ENCODE peak calls at places on chromosome 3, in six cellular contexts. One of them, this sample, is unnamed.

GRCh38 chr3:38370861-38371260 is 24.3 kb downstream of the XYLB start:
- DNase-seq in activated CD4-positive, alpha-beta T cell treated with anti-CD3 and anti-CD28 coated beads, Interleukin-2, amount 50 U/mL, for 1 hour: no peak
- DNase-seq in IMR-90: no peak
- DNase-seq in mammary epithelial cell: no peak
- DNase-seq in non-pigmented ciliary epithelial cell: no peak
- DNase-seq in stimulated activated CD8-positive, alpha-beta memory T cell treated with anti-CD3 and anti-CD28 coated beads, Interleukin-2, amount 100 ng/mL, for 1 hour: no peak
- DNase-seq in this sample: no peak

GRCh38 chr3:45507820-45508317 is 86.7 kb upstream of the LIMD1 start:
- DNase-seq in activated CD4-positive, alpha-beta T cell treated with anti-CD3 and anti-CD28 coated beads, Interleukin-2, amount 50 U/mL, for 1 hour: no peak
- DNase-seq in IMR-90: peak; percentile 87
- DNase-seq in mammary epithelial cell: no peak
- DNase-seq in non-pigmented ciliary epithelial cell: no peak
- DNase-seq in stimulated activated CD8-positive, alpha-beta memory T cell treated with anti-CD3 and anti-CD28 coated beads, Interleukin-2, amount 100 ng/mL, for 1 hour: no peak
- DNase-seq in this sample: no peak

GRCh38 chr3:44048196-44048924 is 193.3 kb upstream of the TOPAZ1 start:
- DNase-seq in activated CD4-positive, alpha-beta T cell treated with anti-CD3 and anti-CD28 coated beads, Interleukin-2, amount 50 U/mL, for 1 hour: no peak
- DNase-seq in IMR-90: no peak
- DNase-seq in mammary epithelial cell: peak; percentile 58
- DNase-seq in non-pigmented ciliary epithelial cell: no peak
- DNase-seq in stimulated activated CD8-positive, alpha-beta memory T cell treated with anti-CD3 and anti-CD28 coated beads, Interleukin-2, amount 100 ng/mL, for 1 hour: no peak
- DNase-seq in this sample: peak; percentile 52

GRCh38 chr3:158570999-158571702 is at the start of gene MLF1:
- DNase-seq in activated CD4-positive, alpha-beta T cell treated with anti-CD3 and anti-CD28 coated beads, Interleukin-2, amount 50 U/mL, for 1 hour: peak; percentile 75
- DNase-seq in IMR-90: peak; percentile 93
- DNase-seq in mammary epithelial cell: peak; percentile 94
- DNase-seq in non-pigmented ciliary epithelial cell: peak; percentile 81
- DNase-seq in stimulated activated CD8-positive, alpha-beta memory T cell treated with anti-CD3 and anti-CD28 coated beads, Interleukin-2, amount 100 ng/mL, for 1 hour: peak; percentile 47
- DNase-seq in this sample: peak; percentile 86

GRCh38 chr3:63242124-63242523 is 36.0 kb upstream of the SYNPR start:
- DNase-seq in activated CD4-positive, alpha-beta T cell treated with anti-CD3 and anti-CD28 coated beads, Interleukin-2, amount 50 U/mL, for 1 hour: no peak
- DNase-seq in IMR-90: no peak
- DNase-seq in mammary epithelial cell: no peak
- DNase-seq in non-pigmented ciliary epithelial cell: no peak
- DNase-seq in stimulated activated CD8-positive, alpha-beta memory T cell treated with anti-CD3 and anti-CD28 coated beads, Interleukin-2, amount 100 ng/mL, for 1 hour: no peak
- DNase-seq in this sample: no peak

GRCh38 chr3:55968331-55968730 is 481.2 kb upstream of the WNT5A start:
- DNase-seq in activated CD4-positive, alpha-beta T cell treated with anti-CD3 and anti-CD28 coated beads, Interleukin-2, amount 50 U/mL, for 1 hour: no peak
- DNase-seq in IMR-90: peak; percentile 0
- DNase-seq in mammary epithelial cell: peak; percentile 7
- DNase-seq in non-pigmented ciliary epithelial cell: no peak
- DNase-seq in stimulated activated CD8-positive, alpha-beta memory T cell treated with anti-CD3 and anti-CD28 coated beads, Interleukin-2, amount 100 ng/mL, for 1 hour: no peak
- DNase-seq in this sample: no peak

GRCh38 chr3:112013784-112014143 is 15.0 kb downstream of the TAGLN3 start:
- DNase-seq in activated CD4-positive, alpha-beta T cell treated with anti-CD3 and anti-CD28 coated beads, Interleukin-2, amount 50 U/mL, for 1 hour: no peak
- DNase-seq in IMR-90: no peak
- DNase-seq in mammary epithelial cell: no peak
- DNase-seq in non-pigmented ciliary epithelial cell: no peak
- DNase-seq in stimulated activated CD8-positive, alpha-beta memory T cell treated with anti-CD3 and anti-CD28 coated beads, Interleukin-2, amount 100 ng/mL, for 1 hour: no peak
- DNase-seq in this sample: no peak

GRCh38 chr3:72047472-72047871 is 262.5 kb upstream of the PROK2 start:
- DNase-seq in activated CD4-positive, alpha-beta T cell treated with anti-CD3 and anti-CD28 coated beads, Interleukin-2, amount 50 U/mL, for 1 hour: no peak
- DNase-seq in IMR-90: no peak
- DNase-seq in mammary epithelial cell: peak; percentile 17
- DNase-seq in non-pigmented ciliary epithelial cell: no peak
- DNase-seq in stimulated activated CD8-positive, alpha-beta memory T cell treated with anti-CD3 and anti-CD28 coated beads, Interleukin-2, amount 100 ng/mL, for 1 hour: no peak
- DNase-seq in this sample: no peak

GRCh38 chr3:26145769-26146168 is 355.9 kb downstream of the OXSM start:
- DNase-seq in activated CD4-positive, alpha-beta T cell treated with anti-CD3 and anti-CD28 coated beads, Interleukin-2, amount 50 U/mL, for 1 hour: no peak
- DNase-seq in IMR-90: no peak
- DNase-seq in mammary epithelial cell: no peak
- DNase-seq in non-pigmented ciliary epithelial cell: no peak
- DNase-seq in stimulated activated CD8-positive, alpha-beta memory T cell treated with anti-CD3 and anti-CD28 coated beads, Interleukin-2, amount 100 ng/mL, for 1 hour: no peak
- DNase-seq in this sample: no peak

GRCh38 chr3:133488785-133489367 is 84.6 kb upstream of the CDV3 start:
- DNase-seq in activated CD4-positive, alpha-beta T cell treated with anti-CD3 and anti-CD28 coated beads, Interleukin-2, amount 50 U/mL, for 1 hour: no peak
- DNase-seq in IMR-90: peak; percentile 76
- DNase-seq in mammary epithelial cell: peak; percentile 58
- DNase-seq in non-pigmented ciliary epithelial cell: peak; percentile 38
- DNase-seq in stimulated activated CD8-positive, alpha-beta memory T cell treated with anti-CD3 and anti-CD28 coated beads, Interleukin-2, amount 100 ng/mL, for 1 hour: no peak
- DNase-seq in this sample: peak; percentile 44

GRCh38 chr3:189685854-189686253 is 54.7 kb downstream of the TP63 start:
- DNase-seq in activated CD4-positive, alpha-beta T cell treated with anti-CD3 and anti-CD28 coated beads, Interleukin-2, amount 50 U/mL, for 1 hour: no peak
- DNase-seq in IMR-90: peak; percentile 93
- DNase-seq in mammary epithelial cell: peak; percentile 70
- DNase-seq in non-pigmented ciliary epithelial cell: peak; percentile 66
- DNase-seq in stimulated activated CD8-positive, alpha-beta memory T cell treated with anti-CD3 and anti-CD28 coated beads, Interleukin-2, amount 100 ng/mL, for 1 hour: no peak
- DNase-seq in this sample: peak; percentile 55

GRCh38 chr3:37308247-37308646 is 133.9 kb upstream of the LRRFIP2 start:
- DNase-seq in activated CD4-positive, alpha-beta T cell treated with anti-CD3 and anti-CD28 coated beads, Interleukin-2, amount 50 U/mL, for 1 hour: no peak
- DNase-seq in IMR-90: peak; percentile 27
- DNase-seq in mammary epithelial cell: peak; percentile 11
- DNase-seq in non-pigmented ciliary epithelial cell: no peak
- DNase-seq in stimulated activated CD8-positive, alpha-beta memory T cell treated with anti-CD3 and anti-CD28 coated beads, Interleukin-2, amount 100 ng/mL, for 1 hour: no peak
- DNase-seq in this sample: no peak